ENCODE peak calls at places on chromosomes 7 and 10, in ten cellular contexts. E is Calu3, D is pancreas, F is foreskin fibroblast, W is tibial nerve, L is right atrium auricular region, M is WERI-Rb-1, P is neural progenitor cell, J is AG09319, Z is A549. R is an unnamed sample.

GRCh38 chr10:31479752-31480151 is 160.7 kb downstream of the ZEB1 start:
- DNase-seq in E (no peak), D (no peak), F (no peak), W (no peak), L (no peak), M (no peak), P (no peak), J (no peak), Z (no peak), R (no peak)

GRCh38 chr7:11557627-11558026 is 274.4 kb downstream of the THSD7A start:
- DNase-seq in E (peak; percentile 66), D (no peak), F (no peak), W (peak; percentile 38), L (no peak), M (peak; percentile 55), P (peak; percentile 83), J (no peak), Z (no peak), R (no peak)

GRCh38 chr7:79897166-79897565 is 237.5 kb upstream of the GNAI1 start:
- DNase-seq in E (no peak), D (no peak), F (no peak), W (no peak), L (no peak), M (no peak), P (no peak), J (no peak), Z (no peak), R (no peak)

GRCh38 chr10:4450981-4451501 is 375.0 kb upstream of the AKR1E2 start:
- DNase-seq in E (no peak), D (no peak), F (peak; percentile 90), W (no peak), L (no peak), M (no peak), P (no peak), J (peak; percentile 70), Z (no peak), R (no peak)

GRCh38 chr7:130445008-130445407 is 4.2 kb upstream of the CEP41 start:
- DNase-seq in E (no peak), D (no peak), F (no peak), W (no peak), L (no peak), M (no peak), P (no peak), J (no peak), Z (no peak), R (no peak)

GRCh38 chr10:42691361-42692120 is 53.2 kb upstream of the ZNF33B start:
- DNase-seq in E (no peak), D (no peak), F (no peak), W (no peak), L (no peak), M (no peak), P (no peak), J (no peak), Z (no peak), R (no peak)

GRCh38 chr7:112707655-112708054 is 82.5 kb downstream of the TMEM168 start:
- DNase-seq in E (no peak), D (no peak), F (no peak), W (no peak), L (no peak), M (no peak), P (no peak), J (no peak), Z (no peak), R (no peak)

GRCh38 chr10:43228783-43229207 is 38.1 kb downstream of the RASGEF1A start:
- DNase-seq in E (no peak), D (peak; percentile 16), F (no peak), W (no peak), L (no peak), M (no peak), P (no peak), J (no peak), Z (no peak), R (no peak)

GRCh38 chr7:85023066-85023687 is 163.7 kb downstream of the SEMA3D start:
- DNase-seq in E (peak; percentile 55), D (no peak), F (peak; percentile 17), W (peak; percentile 81), L (no peak), M (peak; percentile 21), P (peak; percentile 63), J (peak; percentile 23), Z (no peak), R (no peak)

GRCh38 chr10:119817991-119818888 is 54.4 kb downstream of the MCMBP start:
- DNase-seq in E (no peak), D (peak; percentile 57), F (peak; percentile 30), W (peak; percentile 18), L (no peak), M (no peak), P (peak; percentile 96), J (no peak), Z (no peak), R (no peak)
- TF ChIP-seq CTCF in E (no peak), D (no peak), F (no peak), W (no peak), L (no peak), M (no peak), P (peak; percentile 58), J (no peak), Z (no peak), R (no peak)

DNA sequence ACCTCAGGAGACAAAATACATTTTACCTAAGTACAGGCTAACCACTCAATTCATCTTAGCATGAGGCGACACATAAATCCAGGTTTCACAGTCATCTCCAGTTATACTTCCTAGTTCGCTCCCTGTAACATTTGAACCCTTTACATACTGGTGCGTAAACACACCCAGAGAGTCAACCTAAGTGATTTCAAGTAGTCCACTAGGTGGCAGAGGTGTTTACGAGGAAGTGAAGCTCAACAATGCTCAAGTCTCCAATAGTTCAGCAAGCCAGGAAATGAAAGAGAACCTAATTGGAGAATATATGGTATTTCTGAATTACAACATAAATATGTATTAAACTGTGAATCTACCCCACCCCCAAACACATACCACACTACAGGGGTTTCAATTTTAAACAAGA is 76.3 kb upstream of the ABCB5 start:
- DNase-seq in E (no peak), D (no peak), F (no peak), W (no peak), L (no peak), M (no peak), P (peak; percentile 20), J (no peak), Z (peak; percentile 4), R (no peak)
- TF ChIP-seq CTCF in E (no peak), D (no peak), F (no peak), W (no peak), L (no peak), M (no peak), P (peak; percentile 40), J (no peak), Z (no peak), R (peak; percentile 4)

GRCh38 chr7:74165867-74166593 is 8.1 kb upstream of the EIF4H start:
- DNase-seq in E (no peak), D (no peak), F (no peak), W (no peak), L (no peak), M (no peak), P (no peak), J (no peak), Z (no peak), R (no peak)

DNA sequence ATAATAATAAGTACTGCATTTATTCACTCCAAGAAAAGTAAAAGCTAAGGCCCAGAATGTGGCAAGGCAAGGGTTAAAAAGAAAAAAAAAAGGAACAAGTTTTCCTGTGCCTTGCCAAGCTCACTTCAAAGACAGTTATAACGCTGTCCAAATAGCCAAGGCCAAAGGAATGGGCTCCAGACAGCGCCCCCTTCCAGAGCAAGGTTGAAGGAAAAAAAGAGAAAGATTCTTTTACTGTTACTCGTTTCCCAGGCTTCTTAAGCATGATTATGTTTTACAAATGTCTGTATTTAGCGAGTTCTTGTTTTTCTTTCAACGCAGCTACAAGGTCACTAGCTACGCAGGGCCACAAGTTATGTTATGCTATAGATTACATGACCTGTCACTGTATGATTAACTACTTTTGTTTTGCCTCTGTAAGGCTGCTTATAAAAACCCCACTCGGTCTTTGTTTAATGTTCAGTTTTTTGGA is 9.1 kb upstream of the EIF4H start:
- DNase-seq in E (no peak), D (peak; percentile 46), F (no peak), W (no peak), L (no peak), M (no peak), P (peak; percentile 23), J (no peak), Z (no peak), R (no peak)
- TF ChIP-seq CTCF in E (no peak), D (no peak), F (peak; percentile 32), W (no peak), L (no peak), M (peak; percentile 14), P (peak; percentile 58), J (peak; percentile 43), Z (peak; percentile 38), R (peak; percentile 4)

GRCh38 chr10:92142512-92142911 is 148.4 kb downstream of the CPEB3 start:
- DNase-seq in E (no peak), D (no peak), F (no peak), W (no peak), L (no peak), M (no peak), P (no peak), J (no peak), Z (no peak), R (no peak)
- TF ChIP-seq CTCF in E (no peak), D (no peak), F (no peak), W (no peak), L (no peak), M (no peak), P (no peak), J (no peak), Z (no peak), R (no peak)

GRCh38 chr10:119642556-119643111 is 8.5 kb upstream of the BAG3 start:
- DNase-seq in E (no peak), D (no peak), F (no peak), W (no peak), L (no peak), M (no peak), P (no peak), J (no peak), Z (no peak), R (no peak)

GRCh38 chr10:119643306-119644214 is 7.6 kb upstream of the BAG3 start:
- DNase-seq in E (no peak), D (no peak), F (peak; percentile 66), W (no peak), L (no peak), M (peak; percentile 52), P (no peak), J (no peak), Z (no peak), R (no peak)

GRCh38 chr10:119640875-119641526 is 10.2 kb upstream of the BAG3 start:
- DNase-seq in E (no peak), D (no peak), F (no peak), W (no peak), L (no peak), M (no peak), P (no peak), J (no peak), Z (no peak), R (no peak)

GRCh38 chr10:119644994-119645393 is 6.2 kb upstream of the BAG3 start:
- DNase-seq in E (no peak), D (no peak), F (no peak), W (no peak), L (no peak), M (no peak), P (no peak), J (no peak), Z (no peak), R (no peak)

GRCh38 chr10:119644215-119644826 is 6.9 kb upstream of the BAG3 start:
- DNase-seq in E (no peak), D (no peak), F (no peak), W (no peak), L (no peak), M (peak; percentile 41), P (peak; percentile 73), J (no peak), Z (no peak), R (no peak)
- TF ChIP-seq CTCF in E (no peak), D (no peak), F (no peak), W (no peak), L (no peak), M (peak; percentile 64), P (peak; percentile 64), J (no peak), Z (peak; percentile 7), R (peak; percentile 20)